ENCODE peak calls at places on chromosomes 7 and 10, in six cellular contexts. One of them, this sample, is unnamed.

GRCh38 chr7:36670585-36671431 is 53.5 kb downstream of the AOAH start:
- DNase-seq in neuronal stem cell: peak; percentile 75
- DNase-seq in A673: peak; percentile 68
- DNase-seq in hepatic stellate cell: peak; percentile 41
- DNase-seq in anterior cingulate cortex: no peak
- DNase-seq in substantia nigra: peak; percentile 32
- DNase-seq in this sample: peak; percentile 21

GRCh38 chr10:52170776-52171175 is 143.3 kb upstream of the DKK1 start:
- DNase-seq in hepatic stellate cell: no peak
- DNase-seq in neuronal stem cell: no peak
- DNase-seq in anterior cingulate cortex: no peak
- DNase-seq in A673: no peak
- DNase-seq in substantia nigra: no peak
- DNase-seq in this sample: no peak

GRCh38 chr7:138316421-138317043 is 143.5 kb upstream of the TRIM24 start:
- DNase-seq in substantia nigra: no peak
- DNase-seq in anterior cingulate cortex: no peak
- DNase-seq in neuronal stem cell: no peak
- DNase-seq in hepatic stellate cell: no peak
- DNase-seq in A673: no peak
- DNase-seq in this sample: no peak

GRCh38 chr7:16773884-16774283 is 20.3 kb downstream of the TSPAN13 start:
- DNase-seq in neuronal stem cell: no peak
- DNase-seq in hepatic stellate cell: no peak
- DNase-seq in A673: no peak
- DNase-seq in anterior cingulate cortex: no peak
- DNase-seq in substantia nigra: no peak
- DNase-seq in this sample: no peak

GRCh38 chr7:138834583-138834982 is 36.6 kb upstream of the ATP6V0A4 start:
- DNase-seq in A673: no peak
- DNase-seq in substantia nigra: no peak
- DNase-seq in neuronal stem cell: no peak
- DNase-seq in anterior cingulate cortex: no peak
- DNase-seq in hepatic stellate cell: no peak
- DNase-seq in this sample: no peak

GRCh38 chr10:46226232-46226631 is 60.6 kb upstream of the ANTXRL start:
- DNase-seq in anterior cingulate cortex: no peak
- DNase-seq in hepatic stellate cell: no peak
- DNase-seq in A673: no peak
- DNase-seq in neuronal stem cell: no peak
- DNase-seq in substantia nigra: no peak
- DNase-seq in this sample: no peak

GRCh38 chr7:50069613-50070012 is 23.4 kb downstream of the ZPBP start:
- DNase-seq in A673: no peak
- DNase-seq in hepatic stellate cell: no peak
- DNase-seq in anterior cingulate cortex: no peak
- DNase-seq in neuronal stem cell: no peak
- DNase-seq in substantia nigra: no peak
- DNase-seq in this sample: no peak

GRCh38 chr10:69742928-69743602 is 58.6 kb upstream of the COL13A1 start:
- DNase-seq in neuronal stem cell: peak; percentile 37
- DNase-seq in anterior cingulate cortex: no peak
- DNase-seq in A673: peak; percentile 54
- DNase-seq in substantia nigra: no peak
- DNase-seq in hepatic stellate cell: peak; percentile 47
- DNase-seq in this sample: no peak

GRCh38 chr7:28776463-28777157 is 181.5 kb downstream of the TRIL start:
- DNase-seq in neuronal stem cell: no peak
- DNase-seq in hepatic stellate cell: no peak
- DNase-seq in substantia nigra: no peak
- DNase-seq in A673: no peak
- DNase-seq in anterior cingulate cortex: no peak
- DNase-seq in this sample: no peak

GRCh38 chr7:41674505-41675023 is 28.3 kb downstream of the INHBA start:
- DNase-seq in hepatic stellate cell: no peak
- DNase-seq in anterior cingulate cortex: no peak
- DNase-seq in substantia nigra: no peak
- DNase-seq in neuronal stem cell: no peak
- DNase-seq in A673: no peak
- DNase-seq in this sample: no peak

GRCh38 chr10:63547628-63548356 is 26.6 kb downstream of the REEP3 start:
- DNase-seq in neuronal stem cell: no peak
- DNase-seq in anterior cingulate cortex: no peak
- DNase-seq in A673: no peak
- DNase-seq in substantia nigra: no peak
- DNase-seq in hepatic stellate cell: no peak
- DNase-seq in this sample: peak; percentile 4

GRCh38 chr10:33111652-33112051 is 153.6 kb upstream of the ITGB1 start:
- DNase-seq in neuronal stem cell: no peak
- DNase-seq in hepatic stellate cell: no peak
- DNase-seq in A673: peak; percentile 58
- DNase-seq in anterior cingulate cortex: no peak
- DNase-seq in substantia nigra: no peak
- DNase-seq in this sample: no peak

This sample was measured in occipital lobe.